ENCODE peak calls at places on chromosomes 13 and 19, in seven cellular contexts. Z, T, W, F, O, H and S are unnamed samples.

GRCh38 chr13:61751039-61751438 is 335.4 kb upstream of the PCDH20 start:
- DNase-seq in H (no peak), T (no peak), W (no peak), F (no peak), O (no peak), Z (no peak), S (no peak)

GRCh38 chr19:33402421-33403220 is 29.1 kb downstream of the CEBPG start:
- DNase-seq in H (no peak), F (no peak), Z (no peak), O (no peak), W (peak; percentile 3), T (no peak), S (no peak)

GRCh38 chr13:20381401-20381800 is 144.3 kb downstream of the CRYL1 start:
- DNase-seq in Z (no peak), F (no peak), W (no peak), O (no peak), T (no peak), H (no peak), S (no peak)

GRCh38 chr13:32914686-32915085 is 101.5 kb upstream of the KL start:
- DNase-seq in Z (no peak), W (no peak), F (no peak), O (no peak), T (no peak), H (no peak), S (no peak)

GRCh38 chr19:54311486-54311885 is 1.5 kb downstream of the LILRA5 start:
- DNase-seq in T (no peak), O (no peak), H (no peak), F (no peak), W (no peak), Z (no peak), S (peak; percentile 45)

GRCh38 chr19:13574933-13575332 is 68.7 kb upstream of the CACNA1A start:
- DNase-seq in F (no peak), H (no peak), W (peak; percentile 24), Z (no peak), T (no peak), O (peak; percentile 8), S (no peak)

GRCh38 chr19:4456566-4456842 is 1.1 kb downstream of the UBXN6 start:
- DNase-seq in O (no peak), T (no peak), F (peak; percentile 58), W (peak; percentile 41), Z (no peak), H (no peak), S (no peak)

GRCh38 chr13:21988624-21989023 is 317.8 kb downstream of the FGF9 start:
- DNase-seq in Z (no peak), H (no peak), F (no peak), T (no peak), O (no peak), W (no peak), S (no peak)

GRCh38 chr19:31346184-31346583 is 3.1 kb downstream of the TSHZ3 start:
- DNase-seq in Z (no peak), H (no peak), O (no peak), W (no peak), F (no peak), T (no peak), S (no peak)

GRCh38 chr13:46490129-46490528 is 62.8 kb upstream of the LRCH1 start:
- DNase-seq in T (no peak), W (no peak), Z (no peak), H (no peak), O (no peak), F (no peak), S (no peak)

GRCh38 chr19:19434483-19435045 is 29.1 kb downstream of the GATAD2A start:
- DNase-seq in Z (no peak), F (peak; percentile 76), T (no peak), O (no peak), W (no peak), H (no peak), S (no peak)

GRCh38 chr19:33998302-33998701 is 174.0 kb upstream of the LSM14A start:
- DNase-seq in T (no peak), O (no peak), F (no peak), Z (no peak), W (no peak), H (no peak), S (no peak)

GRCh38 chr19:33400856-33401682 is 27.6 kb downstream of the CEBPG start:
- DNase-seq in F (peak; percentile 12), T (peak; percentile 16), O (no peak), H (no peak), Z (no peak), W (no peak), S (no peak)

GRCh38 chr19:31498781-31499180 is 149.5 kb upstream of the TSHZ3 start:
- DNase-seq in Z (no peak), F (no peak), O (no peak), T (no peak), W (no peak), H (no peak), S (peak; percentile 47)

DNA sequence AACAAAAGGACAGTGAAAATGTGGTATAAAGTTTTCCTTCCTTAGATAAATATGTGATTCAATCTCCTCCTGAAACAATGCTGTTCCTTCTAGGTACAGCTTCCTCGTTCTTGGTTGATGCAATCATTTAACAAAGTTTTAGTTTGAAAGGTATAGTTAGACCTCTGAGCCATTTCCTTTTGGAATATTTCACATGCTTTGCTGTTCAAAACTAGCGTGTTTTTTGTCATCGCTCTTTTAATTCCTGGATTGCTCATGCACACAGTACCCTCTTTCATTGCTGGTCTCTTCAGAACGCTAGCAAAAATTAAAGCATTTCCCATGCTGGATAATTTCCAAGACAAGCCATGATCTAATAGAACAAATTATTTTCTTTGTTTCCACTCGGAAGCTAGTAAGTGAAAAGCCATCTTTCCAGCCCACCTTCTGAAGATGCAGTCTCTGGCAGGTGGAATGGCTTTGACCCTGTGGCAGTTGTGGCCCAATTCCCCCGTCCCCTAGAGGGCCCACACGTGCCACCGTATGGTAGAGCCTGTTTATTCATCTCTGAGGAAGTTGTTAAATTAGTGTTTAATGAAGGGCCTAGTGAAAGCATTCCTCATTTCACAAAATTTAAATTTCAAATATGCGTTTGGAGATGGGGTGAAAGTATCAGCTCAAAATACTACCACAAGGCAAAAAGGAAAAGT is 1040.6 kb upstream of the SLC10A2 start:
- DNase-seq in W (no peak), O (no peak), H (no peak), F (no peak), Z (no peak), T (no peak), S (no peak)
- TF ChIP-seq CTCF in W (no peak), O (no peak), H (no peak), F (no peak), Z (no peak), T (no peak), S (no peak)

DNA sequence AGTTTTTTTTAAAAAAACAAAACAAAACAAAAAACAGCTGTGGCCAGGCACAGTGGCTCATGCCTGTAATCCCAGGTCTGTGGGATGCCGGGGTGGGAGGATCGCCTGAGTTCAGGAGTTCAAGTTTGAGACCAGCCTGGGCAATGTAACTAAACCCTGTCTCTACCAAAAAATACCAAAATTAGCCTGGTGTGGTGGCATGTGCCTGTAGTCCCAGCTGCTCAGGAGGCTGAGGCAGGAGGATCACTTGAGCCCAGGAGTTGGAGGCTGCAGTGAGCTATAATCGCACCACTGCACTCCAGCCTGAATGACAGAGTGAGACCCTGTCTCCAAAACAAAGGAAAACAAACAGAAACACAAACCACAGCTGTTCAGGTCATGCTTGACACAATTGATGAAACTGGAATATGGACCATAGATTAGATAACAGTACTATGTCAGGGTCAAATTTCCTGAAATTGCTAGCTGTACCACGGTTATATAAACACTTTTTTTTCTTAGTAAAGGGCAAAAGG is 6.9 kb upstream of the ANGPTL4 start:
- DNase-seq in O (no peak), F (no peak), H (no peak), Z (no peak), W (no peak), T (no peak), S (no peak)
- TF ChIP-seq CTCF in O (no peak), F (no peak), H (no peak), Z (no peak), W (no peak), T (no peak), S (no peak)

DNA sequence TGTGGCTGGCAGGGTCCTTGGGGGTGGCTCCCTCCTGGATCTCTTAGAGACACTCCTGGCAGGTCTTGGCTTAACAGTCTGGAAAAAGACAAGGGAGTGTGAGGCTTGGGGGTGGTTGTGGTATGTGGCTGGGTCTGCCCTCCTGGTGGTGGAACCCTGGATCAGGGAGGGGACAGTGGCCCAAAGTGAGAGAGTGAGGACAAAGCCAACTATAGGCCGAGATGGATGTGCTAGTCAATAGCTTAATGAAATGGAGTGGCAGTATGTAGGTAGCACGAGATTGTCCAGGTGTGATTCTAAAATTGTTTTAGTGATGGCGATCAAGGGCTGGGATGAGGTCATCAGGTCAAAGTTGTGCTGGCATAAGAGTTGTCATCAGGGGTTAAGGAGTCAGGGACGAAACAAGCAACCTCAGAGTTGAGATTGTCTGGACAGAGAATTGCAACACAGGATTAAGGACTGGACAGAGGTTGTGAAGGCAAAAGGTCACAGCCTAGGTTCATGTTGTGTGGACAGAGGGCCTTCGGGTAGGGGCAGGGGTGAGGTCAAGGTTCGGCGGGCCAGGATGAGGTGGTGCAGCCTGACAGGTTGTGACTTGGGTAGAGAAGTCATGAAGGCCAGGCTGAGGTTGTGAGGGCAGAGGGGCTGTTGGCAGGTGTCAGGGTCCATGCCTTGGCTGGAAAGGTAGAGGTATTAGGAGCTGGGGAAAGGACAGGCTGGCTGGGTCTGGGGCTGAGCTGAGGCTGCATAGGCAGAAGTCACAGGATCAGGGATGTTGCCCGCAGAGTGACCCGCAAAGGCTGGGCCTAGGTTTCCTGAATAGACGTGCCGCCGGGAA is 4.5 kb upstream of the RASAL3 start:
- DNase-seq in T (no peak), Z (no peak), H (no peak), F (no peak), O (no peak), W (no peak), S (no peak)
- TF ChIP-seq CTCF in T (no peak), Z (no peak), H (no peak), F (no peak), O (no peak), W (no peak), S (no peak)

DNA sequence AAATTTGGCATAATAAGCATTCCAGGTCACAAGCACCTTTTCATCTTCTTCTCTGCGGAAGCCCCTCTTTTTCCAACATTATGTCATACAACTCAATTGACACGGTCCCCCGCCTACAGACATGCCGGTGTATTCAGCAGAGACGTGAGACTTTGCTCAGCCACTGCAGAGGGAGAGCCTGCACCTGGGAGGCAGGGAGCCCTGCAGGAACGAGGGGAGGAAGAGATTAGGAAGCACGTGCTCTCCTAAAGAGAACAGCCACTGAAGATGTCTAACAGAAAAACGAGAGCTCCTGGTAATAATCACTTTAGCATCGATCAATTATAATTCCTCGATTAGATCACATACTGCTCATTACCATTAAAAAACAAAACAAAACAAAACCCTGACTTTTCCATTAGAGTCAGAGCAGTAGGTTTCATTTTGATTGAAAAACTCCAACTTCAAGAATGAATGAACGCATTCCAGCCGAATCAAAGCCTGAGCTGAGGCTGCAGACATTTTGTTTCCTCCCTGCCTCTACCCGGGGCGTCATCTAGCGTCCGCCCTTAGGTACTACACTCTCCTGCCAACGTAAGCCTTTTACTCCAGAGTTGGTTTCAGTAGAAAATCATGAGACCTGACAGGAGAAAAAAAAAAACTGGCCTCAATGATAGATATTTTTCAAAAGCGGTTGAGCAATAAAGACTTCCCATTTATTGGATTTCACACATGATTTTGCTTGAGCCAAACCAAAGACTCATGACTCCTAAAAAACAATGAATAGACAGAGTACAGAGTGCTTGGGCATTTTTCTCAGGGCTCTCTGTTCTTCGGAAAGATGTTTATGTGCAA is 194.5 kb downstream of the KATNAL1 start:
- DNase-seq in F (peak; percentile 83), H (no peak), Z (peak; percentile 65), W (peak; percentile 86), O (peak; percentile 81), T (peak; percentile 57), S (no peak)
- TF ChIP-seq CTCF in F (peak; percentile 95), H (peak; percentile 99), Z (peak; percentile 99), W (peak; percentile 100), O (peak; percentile 99), T (peak; percentile 98), S (peak; percentile 94)